ENCODE peak calls at places on chromosomes 1 and 21, in six cellular contexts. I, C, E, H, J and K are unnamed samples.

GRCh38 chr1:9289724-9290493 is 2.8 kb upstream of the SPSB1 start:
- DNase-seq in I (peak), C (peak), E (peak), H (peak), J (peak), K (no peak)

GRCh38 chr1:50989694-50990093 is 19.6 kb downstream of the CDKN2C start:
- DNase-seq in I (no peak), C (no peak), E (peak), H (no peak), J (no peak), K (no peak)

GRCh38 chr1:65980241-65980640 is 187.5 kb downstream of the PDE4B start:
- DNase-seq in I (no peak), C (no peak), E (no peak), H (no peak), J (no peak), K (no peak)

GRCh38 chr1:19091539-19091938 is 118.5 kb downstream of the UBR4 start:
- DNase-seq in I (no peak), C (no peak), E (no peak), H (no peak), J (no peak), K (no peak)

GRCh38 chr1:170032531-170033295 is 41.8 kb downstream of the KIFAP3 start:
- DNase-seq in I (no peak), C (no peak), E (peak), H (no peak), J (no peak), K (peak)

GRCh38 chr1:222794656-222795474 is 20.0 kb upstream of the DISP1 start:
- DNase-seq in I (no peak), C (no peak), E (peak), H (no peak), J (no peak), K (no peak)

GRCh38 chr1:116325922-116326321 is 47.1 kb upstream of the ATP1A1 start:
- DNase-seq in I (no peak), C (no peak), E (no peak), H (no peak), J (no peak), K (no peak)

GRCh38 chr1:67459068-67459467 is 28.9 kb upstream of the SERBP1 start:
- DNase-seq in I (no peak), C (no peak), E (no peak), H (no peak), J (no peak), K (no peak)

GRCh38 chr1:152543808-152544207 is 22.8 kb downstream of the LCE3E start:
- DNase-seq in I (no peak), C (no peak), E (no peak), H (no peak), J (no peak), K (no peak)

GRCh38 chr1:106954830-106955229 is 101.6 kb upstream of the PRMT6 start:
- DNase-seq in I (no peak), C (no peak), E (no peak), H (no peak), J (no peak), K (no peak)

GRCh38 chr1:204971700-204972336 is 71.2 kb upstream of the CNTN2 start:
- DNase-seq in I (no peak), C (no peak), E (peak), H (no peak), J (no peak), K (no peak)

GRCh38 chr1:196114193-196114592 is 494.0 kb downstream of the KCNT2 start:
- DNase-seq in I (no peak), C (no peak), E (peak), H (no peak), J (no peak), K (no peak)

GRCh38 chr1:156705321-156705917 is at the start of gene CRABP2:
- DNase-seq in I (no peak), C (no peak), E (peak), H (peak), J (no peak), K (no peak)

GRCh38 chr21:32348604-32349332 is 44.0 kb downstream of the URB1 start:
- DNase-seq in I (no peak), C (no peak), E (no peak), H (no peak), J (no peak), K (no peak)

GRCh38 chr1:6080469-6080868 is 34.8 kb downstream of the KCNAB2 start:
- DNase-seq in I (no peak), C (no peak), E (no peak), H (no peak), J (no peak), K (no peak)

GRCh38 chr21:14452031-14452778 is 69.3 kb upstream of the HSPA13 start:
- DNase-seq in I (no peak), C (no peak), E (no peak), H (no peak), J (no peak), K (no peak)

GRCh38 chr1:42176902-42177519 is 12.5 kb upstream of the GUCA2A start:
- DNase-seq in I (no peak), C (no peak), E (peak), H (no peak), J (no peak), K (no peak)

GRCh38 chr21:38810826-38811164 is 5.1 kb downstream of the ETS2 start:
- DNase-seq in I (no peak), C (no peak), E (no peak), H (no peak), J (no peak), K (no peak)

GRCh38 chr1:145922266-145922665 is 3.7 kb upstream of the PEX11B start:
- DNase-seq in I (no peak), C (no peak), E (peak), H (no peak), J (no peak), K (no peak)

GRCh38 chr21:18810136-18810535 is 406.6 kb upstream of the TMPRSS15 start:
- DNase-seq in I (no peak), C (no peak), E (no peak), H (no peak), J (no peak), K (no peak)

GRCh38 chr1:185835191-185835590 is 101.0 kb downstream of the HMCN1 start:
- DNase-seq in I (no peak), C (no peak), E (no peak), H (no peak), J (no peak), K (no peak)

GRCh38 chr1:26858891-26859630 is 3.9 kb upstream of the SFN start:
- DNase-seq in I (no peak), C (no peak), E (no peak), H (no peak), J (no peak), K (no peak)

GRCh38 chr1:52636701-52637695 is 4.0 kb downstream of the SHISAL2A start:
- DNase-seq in I (no peak), C (no peak), E (no peak), H (no peak), J (no peak), K (no peak)
- TF ChIP-seq CTCF in I (no peak), C (no peak), E (no peak), H (no peak), J (no peak), K (no peak)

GRCh38 chr1:218165687-218166088 is 119.4 kb upstream of the RRP15 start:
- DNase-seq in I (no peak), C (no peak), E (no peak), H (no peak), J (no peak), K (no peak)

GRCh38 chr1:218164930-218165686 is 120.0 kb upstream of the RRP15 start:
- DNase-seq in I (no peak), C (no peak), E (peak), H (peak), J (no peak), K (no peak)

GRCh38 chr1:218163371-218163770 is 121.7 kb upstream of the RRP15 start:
- DNase-seq in I (no peak), C (no peak), E (peak), H (no peak), J (no peak), K (no peak)

DNA sequence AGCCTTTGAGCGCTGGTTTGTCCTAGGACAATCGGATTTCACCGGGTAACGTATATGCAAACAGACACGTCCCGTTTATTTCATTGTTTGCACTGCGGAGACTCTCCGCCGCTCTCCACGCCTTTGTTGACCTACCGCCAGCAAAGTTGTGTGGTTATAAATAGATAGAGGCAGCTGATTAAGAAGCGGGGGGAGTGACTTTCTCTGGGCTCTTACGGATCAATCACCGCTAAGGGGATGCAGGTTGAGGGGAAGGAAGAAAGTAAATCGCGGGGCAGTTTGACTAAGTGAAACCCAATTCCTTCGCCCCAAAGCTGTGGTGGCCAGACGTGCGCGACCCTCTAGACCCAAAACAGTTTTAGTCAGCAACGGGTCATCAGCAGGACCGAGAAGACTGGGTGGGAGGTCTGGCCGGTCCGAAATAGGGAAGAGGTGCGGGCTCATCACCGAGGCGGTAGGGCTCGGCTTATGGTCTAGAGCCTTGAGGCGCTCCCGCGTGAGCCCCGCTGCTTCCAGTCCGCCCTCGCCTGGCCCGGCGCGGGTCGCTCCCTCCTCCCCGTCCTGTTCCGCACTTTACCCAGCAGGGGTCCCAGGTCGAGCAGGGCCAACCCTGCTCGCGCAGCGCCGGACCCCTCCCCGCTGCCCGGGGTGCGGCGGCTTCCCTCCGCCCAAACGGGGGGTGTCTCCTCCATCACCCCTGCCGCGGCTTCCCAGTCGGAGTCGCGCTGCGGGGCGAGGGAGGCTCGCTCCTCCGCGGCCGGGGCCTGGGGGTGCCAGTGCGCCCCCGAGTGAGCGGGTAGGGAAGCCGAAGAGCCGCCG is 120.8 kb upstream of the RRP15 start:
- DNase-seq in I (no peak), C (no peak), E (peak), H (peak), J (no peak), K (no peak)
- H3K4me3 ChIP-seq in I (peak), C (peak), E (peak), H (peak), J (peak), K (peak)

GRCh38 chr1:14924455-14925325 is 228.9 kb upstream of the TMEM51 start:
- DNase-seq in I (no peak), C (no peak), E (peak), H (peak), J (no peak), K (no peak)
- TF ChIP-seq CTCF in I (no peak), C (no peak), E (no peak), H (peak), J (peak), K (no peak)

GRCh38 chr1:155255243-155256100 is at the start of gene ENTREP3:
- DNase-seq in I (peak), C (peak), E (peak), H (peak), J (no peak), K (no peak)

GRCh38 chr1:155254228-155254713 is 1.0 kb downstream of the ENTREP3 start:
- DNase-seq in I (no peak), C (no peak), E (peak), H (peak), J (no peak), K (no peak)

GRCh38 chr1:155254714-155255242 is 505 bp downstream of the ENTREP3 start:
- DNase-seq in I (no peak), C (no peak), E (peak), H (peak), J (no peak), K (no peak)

GRCh38 chr1:155253797-155254196 is 1.5 kb downstream of the ENTREP3 start:
- DNase-seq in I (no peak), C (no peak), E (peak), H (no peak), J (no peak), K (no peak)

GRCh38 chr1:155256101-155256852 is 994 bp upstream of the ENTREP3 start:
- DNase-seq in I (no peak), C (no peak), E (no peak), H (no peak), J (no peak), K (no peak)
- H3K4me3 ChIP-seq in I (no peak), C (peak), E (peak), H (peak), J (peak), K (peak)

GRCh38 chr1:69016468-69016867 is 519.6 kb upstream of the DEPDC1 start:
- DNase-seq in I (no peak), C (no peak), E (no peak), H (no peak), J (no peak), K (no peak)
- TF ChIP-seq CTCF in I (no peak), C (no peak), E (no peak), H (no peak), J (no peak), K (no peak)